ENCODE peak calls at places on chromosome 20, in five cellular contexts. One of them, this sample, is unnamed.

GRCh38 chr20:22619272-22619671 is 34.9 kb upstream of the FOXA2 start:
- DNase-seq in pancreas: no peak
- DNase-seq in tibial artery: no peak
- DNase-seq in BE2C: no peak
- DNase-seq in transverse colon: no peak
- DNase-seq in this sample: peak; percentile 66

GRCh38 chr20:45055056-45055455 is 45.9 kb downstream of the KCNS1 start:
- DNase-seq in pancreas: no peak
- DNase-seq in BE2C: no peak
- DNase-seq in transverse colon: no peak
- DNase-seq in tibial artery: no peak
- DNase-seq in this sample: no peak

GRCh38 chr20:24475356-24475755 is 5.9 kb downstream of the SYNDIG1 start:
- DNase-seq in tibial artery: no peak
- DNase-seq in transverse colon: no peak
- DNase-seq in BE2C: no peak
- DNase-seq in pancreas: no peak
- DNase-seq in this sample: no peak

GRCh38 chr20:57473246-57474042 is 51.5 kb downstream of the CTCFL start:
- DNase-seq in BE2C: no peak
- DNase-seq in transverse colon: no peak
- DNase-seq in pancreas: no peak
- DNase-seq in tibial artery: peak; percentile 66
- DNase-seq in this sample: no peak

GRCh38 chr20:37394543-37395410 is 48.8 kb downstream of the SRC start:
- DNase-seq in pancreas: no peak
- DNase-seq in tibial artery: no peak
- DNase-seq in BE2C: peak; percentile 65
- DNase-seq in transverse colon: no peak
- DNase-seq in this sample: no peak

GRCh38 chr20:49375170-49375569 is 97.3 kb upstream of the ZNFX1 start:
- DNase-seq in BE2C: no peak
- DNase-seq in transverse colon: no peak
- DNase-seq in pancreas: no peak
- DNase-seq in tibial artery: no peak
- DNase-seq in this sample: no peak

GRCh38 chr20:36471885-36472642 is 69.3 kb upstream of the MYL9 start:
- DNase-seq in tibial artery: no peak
- DNase-seq in BE2C: no peak
- DNase-seq in pancreas: no peak
- DNase-seq in transverse colon: no peak
- DNase-seq in this sample: no peak

GRCh38 chr20:49687595-49688567 is 25.8 kb downstream of the B4GALT5 start:
- DNase-seq in tibial artery: no peak
- DNase-seq in transverse colon: no peak
- DNase-seq in pancreas: no peak
- DNase-seq in BE2C: no peak
- DNase-seq in this sample: no peak

GRCh38 chr20:46699651-46700359 is 9.6 kb upstream of the SLC2A10 start:
- DNase-seq in pancreas: no peak
- DNase-seq in BE2C: peak; percentile 28
- DNase-seq in transverse colon: no peak
- DNase-seq in tibial artery: no peak
- DNase-seq in this sample: peak; percentile 72

GRCh38 chr20:59948828-59949720 is 8.9 kb downstream of the FAM217B start:
- DNase-seq in BE2C: peak; percentile 21
- DNase-seq in pancreas: no peak
- DNase-seq in transverse colon: no peak
- DNase-seq in tibial artery: no peak
- DNase-seq in this sample: peak; percentile 69

GRCh38 chr20:32336918-32337347 is 21.2 kb upstream of the ASXL1 start:
- DNase-seq in BE2C: no peak
- DNase-seq in pancreas: no peak
- DNase-seq in tibial artery: no peak
- DNase-seq in transverse colon: no peak
- DNase-seq in this sample: peak; percentile 66

GRCh38 chr20:58224097-58224496 is 4.4 kb downstream of the ANKRD60 start:
- DNase-seq in pancreas: no peak
- DNase-seq in tibial artery: no peak
- DNase-seq in BE2C: no peak
- DNase-seq in transverse colon: no peak
- DNase-seq in this sample: peak; percentile 78

GRCh38 chr20:23667666-23668065 is 21.2 kb downstream of the CST4 start:
- DNase-seq in BE2C: no peak
- DNase-seq in transverse colon: no peak
- DNase-seq in tibial artery: no peak
- DNase-seq in pancreas: no peak
- DNase-seq in this sample: no peak

GRCh38 chr20:58149412-58150091 is 78.9 kb downstream of the ANKRD60 start:
- DNase-seq in transverse colon: no peak
- DNase-seq in pancreas: no peak
- DNase-seq in tibial artery: peak; percentile 54
- DNase-seq in BE2C: peak; percentile 39
- DNase-seq in this sample: peak; percentile 80

GRCh38 chr20:58001381-58001780 is 227.1 kb downstream of the ANKRD60 start:
- DNase-seq in pancreas: no peak
- DNase-seq in transverse colon: no peak
- DNase-seq in BE2C: peak; percentile 43
- DNase-seq in tibial artery: peak; percentile 69
- DNase-seq in this sample: no peak

GRCh38 chr20:38873050-38873581 is 53.1 kb upstream of the FAM83D start:
- DNase-seq in tibial artery: peak; percentile 48
- DNase-seq in BE2C: no peak
- DNase-seq in pancreas: no peak
- DNase-seq in transverse colon: peak; percentile 65
- DNase-seq in this sample: no peak
- H3K4me1 ChIP-seq in tibial artery: no peaks in the 10 kb centered on the region
- H3K4me1 ChIP-seq in BE2C: peaks cover 55% of the 10 kb centered on the region
- H3K4me1 ChIP-seq in pancreas: no peaks in the 10 kb centered on the region
- H3K4me1 ChIP-seq in transverse colon: peaks cover 56% of the 10 kb centered on the region
- H3K4me1 ChIP-seq in this sample: peaks cover 23% of the 10 kb centered on the region

GRCh38 chr20:53580376-53581111 is 13.1 kb downstream of the ZNF217 start:
- DNase-seq in transverse colon: no peak
- DNase-seq in BE2C: no peak
- DNase-seq in tibial artery: no peak
- DNase-seq in pancreas: peak; percentile 13
- DNase-seq in this sample: peak; percentile 70
- H3K4me3 ChIP-seq in transverse colon: peak overlapping the region; percentile 10
- H3K4me3 ChIP-seq in BE2C: no peak overlapping the region
- H3K4me3 ChIP-seq in tibial artery: no peak overlapping the region
- H3K4me3 ChIP-seq in pancreas: no peak overlapping the region
- H3K4me3 ChIP-seq in this sample: peak overlapping the region; percentile 75

DNA sequence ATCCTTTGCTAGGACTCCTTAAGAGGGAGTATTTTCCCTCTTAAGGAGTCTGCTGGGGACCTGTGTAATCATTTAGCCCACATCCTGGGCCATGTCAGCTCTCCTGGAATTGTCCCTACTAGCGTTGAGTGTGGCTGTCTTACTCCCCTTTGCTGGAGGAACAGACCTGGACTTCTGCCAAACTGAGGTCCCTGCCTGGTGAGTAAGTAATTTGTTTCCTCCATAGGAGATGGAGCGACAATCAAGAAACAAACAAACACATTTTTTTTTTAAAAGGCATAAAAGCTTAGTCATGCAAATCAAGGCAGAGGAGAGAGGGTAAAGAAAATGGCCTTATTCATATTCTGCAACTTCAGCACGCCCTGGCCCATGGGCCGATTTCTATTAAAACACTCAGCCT is 164.8 kb upstream of the SULF2 start:
- DNase-seq in transverse colon: no peak
- DNase-seq in tibial artery: no peak
- DNase-seq in BE2C: peak; percentile 70
- DNase-seq in pancreas: no peak
- DNase-seq in this sample: peak; percentile 97
- TF ChIP-seq CTCF in transverse colon: no peak
- TF ChIP-seq CTCF in tibial artery: no peak
- TF ChIP-seq CTCF in BE2C: no peak
- TF ChIP-seq CTCF in pancreas: no peak
- TF ChIP-seq CTCF in this sample: peak; percentile 45

GRCh38 chr20:10063482-10063881 is 28.7 kb downstream of the ANKEF1 start:
- DNase-seq in pancreas: no peak
- DNase-seq in transverse colon: no peak
- DNase-seq in tibial artery: no peak
- DNase-seq in BE2C: no peak
- DNase-seq in this sample: no peak

GRCh38 chr20:10064611-10065010 is 29.8 kb downstream of the ANKEF1 start:
- DNase-seq in transverse colon: no peak
- DNase-seq in tibial artery: no peak
- DNase-seq in BE2C: no peak
- DNase-seq in pancreas: no peak
- DNase-seq in this sample: no peak

GRCh38 chr20:10060223-10060622 is 25.4 kb downstream of the ANKEF1 start:
- DNase-seq in transverse colon: no peak
- DNase-seq in pancreas: no peak
- DNase-seq in tibial artery: no peak
- DNase-seq in BE2C: peak; percentile 65
- DNase-seq in this sample: no peak

GRCh38 chr20:10059006-10059405 is 24.2 kb downstream of the ANKEF1 start:
- DNase-seq in tibial artery: no peak
- DNase-seq in BE2C: no peak
- DNase-seq in pancreas: no peak
- DNase-seq in transverse colon: no peak
- DNase-seq in this sample: no peak

GRCh38 chr20:10061641-10062040 is 26.9 kb downstream of the ANKEF1 start:
- DNase-seq in transverse colon: no peak
- DNase-seq in pancreas: no peak
- DNase-seq in tibial artery: no peak
- DNase-seq in BE2C: peak; percentile 42
- DNase-seq in this sample: no peak
- H3K4me1 ChIP-seq in transverse colon: no peaks in the 10 kb centered on the region
- H3K4me1 ChIP-seq in pancreas: no peaks in the 10 kb centered on the region
- H3K4me1 ChIP-seq in tibial artery: no peaks in the 10 kb centered on the region
- H3K4me1 ChIP-seq in BE2C: peaks cover 10% of the 10 kb centered on the region
- H3K4me1 ChIP-seq in this sample: no peaks in the 10 kb centered on the region

GRCh38 chr20:8020314-8021079 is 936 bp upstream of the TMX4 start:
- DNase-seq in BE2C: no peak
- DNase-seq in tibial artery: no peak
- DNase-seq in transverse colon: no peak
- DNase-seq in pancreas: no peak
- DNase-seq in this sample: peak; percentile 77
- H3K4me3 ChIP-seq in BE2C: peak overlapping the region; percentile 45
- H3K4me3 ChIP-seq in tibial artery: peak overlapping the region; percentile 80
- H3K4me3 ChIP-seq in transverse colon: peak overlapping the region; percentile 64
- H3K4me3 ChIP-seq in pancreas: no peak overlapping the region
- H3K4me3 ChIP-seq in this sample: peak overlapping the region; percentile 79

DNA sequence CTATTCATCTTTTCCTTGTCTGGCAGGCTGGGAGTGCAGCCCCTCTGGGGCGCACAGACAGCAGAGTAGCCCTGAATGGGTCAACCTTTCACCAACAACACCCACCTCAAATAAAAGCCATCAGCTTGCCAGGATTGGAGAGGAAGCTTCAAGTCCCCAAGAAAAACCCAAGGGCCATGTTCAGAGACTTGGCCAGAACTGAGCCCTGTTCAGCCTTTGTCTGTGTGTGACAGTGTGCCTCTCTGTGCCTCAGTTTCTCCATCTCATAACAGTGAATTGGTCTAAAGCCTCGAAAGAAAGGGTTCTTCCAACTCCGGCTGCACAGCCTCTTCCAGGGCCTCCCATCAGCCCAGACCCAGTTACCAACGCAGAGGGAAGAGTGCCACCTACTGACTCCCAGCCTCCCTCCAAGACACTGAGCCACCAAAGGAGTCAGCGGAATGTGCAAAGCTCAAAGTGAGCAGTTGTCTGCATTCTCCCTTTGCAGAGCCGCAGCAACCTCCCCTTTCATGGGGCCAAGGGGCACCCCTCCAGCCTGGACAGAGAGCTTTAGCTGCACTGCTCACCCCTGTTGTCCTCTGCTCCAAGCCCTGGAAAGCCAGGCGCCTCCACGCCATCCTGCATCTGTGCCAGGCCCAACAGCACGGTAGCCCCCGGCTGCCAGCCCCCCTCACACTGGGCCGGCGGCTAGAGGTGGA is 82.7 kb upstream of the TOP1 start:
- DNase-seq in tibial artery: peak; percentile 73
- DNase-seq in pancreas: no peak
- DNase-seq in BE2C: peak; percentile 69
- DNase-seq in transverse colon: peak; percentile 41
- DNase-seq in this sample: peak; percentile 68
- TF ChIP-seq CTCF in tibial artery: peak; percentile 46
- TF ChIP-seq CTCF in pancreas: peak; percentile 12
- TF ChIP-seq CTCF in BE2C: peak; percentile 93
- TF ChIP-seq CTCF in transverse colon: peak; percentile 34
- TF ChIP-seq CTCF in this sample: peak; percentile 80

GRCh38 chr20:64258071-64258823 is 2.7 kb downstream of the PCMTD2 start:
- DNase-seq in pancreas: no peak
- DNase-seq in tibial artery: no peak
- DNase-seq in transverse colon: no peak
- DNase-seq in BE2C: no peak
- DNase-seq in this sample: no peak
- H3K4me1 ChIP-seq in pancreas: peaks cover 9% of the 10 kb centered on the region
- H3K4me1 ChIP-seq in tibial artery: peaks cover 14% of the 10 kb centered on the region
- H3K4me1 ChIP-seq in transverse colon: peaks cover 38% of the 10 kb centered on the region
- H3K4me1 ChIP-seq in BE2C: peaks cover 4% of the 10 kb centered on the region
- H3K4me1 ChIP-seq in this sample: peaks cover 16% of the 10 kb centered on the region

DNA sequence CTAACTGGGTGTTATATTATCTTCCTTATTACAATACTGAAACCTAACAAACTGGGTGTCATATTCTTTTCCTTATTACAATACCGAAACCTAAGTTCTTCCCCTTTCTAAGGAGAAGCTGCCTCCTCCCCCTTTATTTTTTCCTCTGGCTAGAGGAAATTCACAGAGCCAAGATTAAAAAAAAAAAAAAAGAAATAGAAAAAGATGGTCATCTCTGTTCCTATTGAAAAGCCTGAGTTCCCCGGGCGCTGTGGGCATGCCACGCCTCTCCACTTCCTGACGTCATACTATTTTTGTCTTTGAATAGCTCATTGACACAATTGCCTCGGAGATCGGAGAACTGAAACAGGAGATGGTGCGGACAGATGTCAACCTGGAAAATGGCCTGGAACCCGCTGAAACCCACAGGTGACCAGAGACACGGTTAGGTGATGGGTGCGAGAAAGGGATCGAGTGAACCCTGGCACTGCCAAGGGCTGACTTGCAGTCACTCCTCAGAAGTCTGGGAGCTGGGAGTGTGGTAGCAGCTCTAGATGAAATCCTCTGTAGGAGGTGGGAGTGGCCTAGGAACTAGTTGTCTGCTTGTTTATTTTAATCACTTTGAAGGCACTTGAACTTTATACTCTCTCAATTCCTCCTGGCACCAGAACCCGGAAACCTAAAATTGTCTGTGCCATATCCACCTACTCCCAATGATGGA is 82.2 kb upstream of the NAA20 start:
- DNase-seq in BE2C: no peak
- DNase-seq in tibial artery: peak; percentile 81
- DNase-seq in pancreas: peak; percentile 57
- DNase-seq in transverse colon: peak; percentile 75
- DNase-seq in this sample: peak; percentile 27
- H3K4me3 ChIP-seq in BE2C: no peak overlapping the region
- H3K4me3 ChIP-seq in tibial artery: peak overlapping the region; percentile 13
- H3K4me3 ChIP-seq in pancreas: no peak overlapping the region
- H3K4me3 ChIP-seq in transverse colon: peak overlapping the region; percentile 40
- H3K4me3 ChIP-seq in this sample: no peak overlapping the region